ENCODE peak calls at places on chromosomes 2 and 18, in ten cellular contexts. One of them, this sample, is unnamed.

GRCh38 chr2:5691659-5692529 is at the start of gene SOX11:
- DNase-seq in retinal pigment epithelial cell: peak; percentile 85
- DNase-seq in EL: no peak
- DNase-seq in stimulated activated CD8-positive, alpha-beta memory T cell treated with anti-CD3 and anti-CD28 coated beads, Interleukin-15, amount 100 ng/mL, for 1 hour: no peak
- DNase-seq in stimulated activated CD4-positive, alpha-beta T cell treated with anti-CD3 and anti-CD28 coated beads, Interleukin-2, amount 100 ng/mL, for 48 hours: no peak
- DNase-seq in AG10803: peak; percentile 74
- DNase-seq in HCEC 1CT: no peak
- DNase-seq in activated CD4-positive, alpha-beta T cell treated with anti-CD3 and anti-CD28 coated beads, Interleukin-2, amount 50 U/mL, for 48 hours: peak; percentile 7
- DNase-seq in occipital lobe: no peak
- DNase-seq in glutamatergic neuron: peak; percentile 97
- DNase-seq in this sample: no peak

GRCh38 chr2:27489118-27489497 is 435 bp downstream of the IFT172 start:
- DNase-seq in activated CD4-positive, alpha-beta T cell treated with anti-CD3 and anti-CD28 coated beads, Interleukin-2, amount 50 U/mL, for 48 hours: no peak
- DNase-seq in EL: peak; percentile 23
- DNase-seq in stimulated activated CD4-positive, alpha-beta T cell treated with anti-CD3 and anti-CD28 coated beads, Interleukin-2, amount 100 ng/mL, for 48 hours: no peak
- DNase-seq in AG10803: peak; percentile 16
- DNase-seq in glutamatergic neuron: no peak
- DNase-seq in occipital lobe: no peak
- DNase-seq in retinal pigment epithelial cell: peak; percentile 16
- DNase-seq in HCEC 1CT: peak; percentile 16
- DNase-seq in stimulated activated CD8-positive, alpha-beta memory T cell treated with anti-CD3 and anti-CD28 coated beads, Interleukin-15, amount 100 ng/mL, for 1 hour: no peak
- DNase-seq in this sample: no peak

GRCh38 chr2:50480507-50480906 is 551.4 kb downstream of the NRXN1 start:
- DNase-seq in activated CD4-positive, alpha-beta T cell treated with anti-CD3 and anti-CD28 coated beads, Interleukin-2, amount 50 U/mL, for 48 hours: no peak
- DNase-seq in occipital lobe: no peak
- DNase-seq in AG10803: no peak
- DNase-seq in EL: no peak
- DNase-seq in HCEC 1CT: no peak
- DNase-seq in glutamatergic neuron: no peak
- DNase-seq in stimulated activated CD8-positive, alpha-beta memory T cell treated with anti-CD3 and anti-CD28 coated beads, Interleukin-15, amount 100 ng/mL, for 1 hour: no peak
- DNase-seq in retinal pigment epithelial cell: no peak
- DNase-seq in stimulated activated CD4-positive, alpha-beta T cell treated with anti-CD3 and anti-CD28 coated beads, Interleukin-2, amount 100 ng/mL, for 48 hours: no peak
- DNase-seq in this sample: no peak

GRCh38 chr18:32287249-32287648 is 97.4 kb downstream of the MEP1B start:
- DNase-seq in glutamatergic neuron: no peak
- DNase-seq in retinal pigment epithelial cell: no peak
- DNase-seq in occipital lobe: no peak
- DNase-seq in stimulated activated CD8-positive, alpha-beta memory T cell treated with anti-CD3 and anti-CD28 coated beads, Interleukin-15, amount 100 ng/mL, for 1 hour: no peak
- DNase-seq in activated CD4-positive, alpha-beta T cell treated with anti-CD3 and anti-CD28 coated beads, Interleukin-2, amount 50 U/mL, for 48 hours: no peak
- DNase-seq in AG10803: no peak
- DNase-seq in HCEC 1CT: no peak
- DNase-seq in EL: no peak
- DNase-seq in stimulated activated CD4-positive, alpha-beta T cell treated with anti-CD3 and anti-CD28 coated beads, Interleukin-2, amount 100 ng/mL, for 48 hours: no peak
- DNase-seq in this sample: no peak

GRCh38 chr2:96213379-96213778 is 4.8 kb upstream of the STARD7 start:
- DNase-seq in retinal pigment epithelial cell: no peak
- DNase-seq in glutamatergic neuron: no peak
- DNase-seq in stimulated activated CD4-positive, alpha-beta T cell treated with anti-CD3 and anti-CD28 coated beads, Interleukin-2, amount 100 ng/mL, for 48 hours: no peak
- DNase-seq in stimulated activated CD8-positive, alpha-beta memory T cell treated with anti-CD3 and anti-CD28 coated beads, Interleukin-15, amount 100 ng/mL, for 1 hour: no peak
- DNase-seq in occipital lobe: no peak
- DNase-seq in activated CD4-positive, alpha-beta T cell treated with anti-CD3 and anti-CD28 coated beads, Interleukin-2, amount 50 U/mL, for 48 hours: no peak
- DNase-seq in HCEC 1CT: no peak
- DNase-seq in EL: no peak
- DNase-seq in AG10803: no peak
- DNase-seq in this sample: no peak

GRCh38 chr2:118838741-118839455 is 8.6 kb downstream of the EN1 start:
- DNase-seq in activated CD4-positive, alpha-beta T cell treated with anti-CD3 and anti-CD28 coated beads, Interleukin-2, amount 50 U/mL, for 48 hours: no peak
- DNase-seq in stimulated activated CD8-positive, alpha-beta memory T cell treated with anti-CD3 and anti-CD28 coated beads, Interleukin-15, amount 100 ng/mL, for 1 hour: no peak
- DNase-seq in occipital lobe: no peak
- DNase-seq in stimulated activated CD4-positive, alpha-beta T cell treated with anti-CD3 and anti-CD28 coated beads, Interleukin-2, amount 100 ng/mL, for 48 hours: no peak
- DNase-seq in EL: no peak
- DNase-seq in glutamatergic neuron: no peak
- DNase-seq in AG10803: no peak
- DNase-seq in retinal pigment epithelial cell: no peak
- DNase-seq in HCEC 1CT: no peak
- DNase-seq in this sample: no peak

GRCh38 chr2:62293490-62294212 is 97.7 kb downstream of the B3GNT2 start:
- DNase-seq in stimulated activated CD8-positive, alpha-beta memory T cell treated with anti-CD3 and anti-CD28 coated beads, Interleukin-15, amount 100 ng/mL, for 1 hour: no peak
- DNase-seq in glutamatergic neuron: peak; percentile 30
- DNase-seq in retinal pigment epithelial cell: no peak
- DNase-seq in EL: no peak
- DNase-seq in HCEC 1CT: no peak
- DNase-seq in occipital lobe: no peak
- DNase-seq in stimulated activated CD4-positive, alpha-beta T cell treated with anti-CD3 and anti-CD28 coated beads, Interleukin-2, amount 100 ng/mL, for 48 hours: no peak
- DNase-seq in AG10803: no peak
- DNase-seq in activated CD4-positive, alpha-beta T cell treated with anti-CD3 and anti-CD28 coated beads, Interleukin-2, amount 50 U/mL, for 48 hours: no peak
- DNase-seq in this sample: no peak

GRCh38 chr2:124804014-124804940 is 779.2 kb downstream of the CNTNAP5 start:
- DNase-seq in retinal pigment epithelial cell: no peak
- DNase-seq in activated CD4-positive, alpha-beta T cell treated with anti-CD3 and anti-CD28 coated beads, Interleukin-2, amount 50 U/mL, for 48 hours: no peak
- DNase-seq in HCEC 1CT: peak; percentile 2
- DNase-seq in occipital lobe: no peak
- DNase-seq in EL: peak; percentile 4
- DNase-seq in glutamatergic neuron: no peak
- DNase-seq in AG10803: peak; percentile 0
- DNase-seq in stimulated activated CD8-positive, alpha-beta memory T cell treated with anti-CD3 and anti-CD28 coated beads, Interleukin-15, amount 100 ng/mL, for 1 hour: no peak
- DNase-seq in stimulated activated CD4-positive, alpha-beta T cell treated with anti-CD3 and anti-CD28 coated beads, Interleukin-2, amount 100 ng/mL, for 48 hours: no peak
- DNase-seq in this sample: no peak

This sample was measured in dorsolateral prefrontal cortex.